ENCODE peak calls at places on chromosomes 16 and 17, in eight cellular contexts. One of them, this sample, is unnamed.
A peak's percentile ranks its signal among the peaks of the same experiment; 100 is the strongest.

GRCh38 chr16:83102336-83102735 is 475.6 kb downstream of the CDH13 start:
- DNase-seq in skeletal muscle cell: no peak
- DNase-seq in sigmoid colon: no peak
- DNase-seq in WTC11: no peak
- DNase-seq in activated CD4-positive, alpha-beta memory T cell treated with anti-CD3 and anti-CD28 coated beads for 36 hours: no peak
- DNase-seq in globus pallidus: no peak
- DNase-seq in left ventricle myocardium inferior: no peak
- DNase-seq in activated CD8-positive, alpha-beta T cell treated with anti-CD3 and anti-CD28 coated beads for 36 hours: no peak
- DNase-seq in this sample: no peak

GRCh38 chr16:69366431-69366830 is 14.8 kb upstream of the TMED6 start:
- DNase-seq in WTC11: no peak
- DNase-seq in activated CD4-positive, alpha-beta memory T cell treated with anti-CD3 and anti-CD28 coated beads for 36 hours: peak; percentile 71
- DNase-seq in skeletal muscle cell: no peak
- DNase-seq in left ventricle myocardium inferior: no peak
- DNase-seq in activated CD8-positive, alpha-beta T cell treated with anti-CD3 and anti-CD28 coated beads for 36 hours: no peak
- DNase-seq in sigmoid colon: no peak
- DNase-seq in globus pallidus: no peak
- DNase-seq in this sample: no peak

GRCh38 chr16:8717469-8717868 is 43.1 kb downstream of the ABAT start:
- DNase-seq in globus pallidus: no peak
- DNase-seq in sigmoid colon: no peak
- DNase-seq in left ventricle myocardium inferior: no peak
- DNase-seq in activated CD4-positive, alpha-beta memory T cell treated with anti-CD3 and anti-CD28 coated beads for 36 hours: no peak
- DNase-seq in skeletal muscle cell: no peak
- DNase-seq in activated CD8-positive, alpha-beta T cell treated with anti-CD3 and anti-CD28 coated beads for 36 hours: no peak
- DNase-seq in WTC11: no peak
- DNase-seq in this sample: no peak

GRCh38 chr16:78950768-78951167 is 649.8 kb downstream of the MAF start:
- DNase-seq in activated CD8-positive, alpha-beta T cell treated with anti-CD3 and anti-CD28 coated beads for 36 hours: no peak
- DNase-seq in left ventricle myocardium inferior: no peak
- DNase-seq in skeletal muscle cell: no peak
- DNase-seq in activated CD4-positive, alpha-beta memory T cell treated with anti-CD3 and anti-CD28 coated beads for 36 hours: no peak
- DNase-seq in WTC11: no peak
- DNase-seq in sigmoid colon: no peak
- DNase-seq in globus pallidus: no peak
- DNase-seq in this sample: no peak

GRCh38 chr17:43832976-43833829 is at the start of gene MPP3:
- DNase-seq in skeletal muscle cell: peak; percentile 16
- DNase-seq in activated CD4-positive, alpha-beta memory T cell treated with anti-CD3 and anti-CD28 coated beads for 36 hours: peak; percentile 41
- DNase-seq in left ventricle myocardium inferior: peak; percentile 76
- DNase-seq in sigmoid colon: peak; percentile 78
- DNase-seq in globus pallidus: peak; percentile 64
- DNase-seq in activated CD8-positive, alpha-beta T cell treated with anti-CD3 and anti-CD28 coated beads for 36 hours: peak; percentile 32
- DNase-seq in WTC11: peak; percentile 53
- DNase-seq in this sample: peak; percentile 72

GRCh38 chr17:63095459-63095858 is 129.4 kb downstream of the TANC2 start:
- DNase-seq in skeletal muscle cell: no peak
- DNase-seq in activated CD8-positive, alpha-beta T cell treated with anti-CD3 and anti-CD28 coated beads for 36 hours: no peak
- DNase-seq in sigmoid colon: no peak
- DNase-seq in globus pallidus: no peak
- DNase-seq in activated CD4-positive, alpha-beta memory T cell treated with anti-CD3 and anti-CD28 coated beads for 36 hours: no peak
- DNase-seq in WTC11: no peak
- DNase-seq in left ventricle myocardium inferior: no peak
- DNase-seq in this sample: no peak

GRCh38 chr16:87836346-87836843 is 32.9 kb downstream of the SLC7A5 start:
- DNase-seq in skeletal muscle cell: no peak
- DNase-seq in activated CD8-positive, alpha-beta T cell treated with anti-CD3 and anti-CD28 coated beads for 36 hours: no peak
- DNase-seq in left ventricle myocardium inferior: no peak
- DNase-seq in globus pallidus: no peak
- DNase-seq in sigmoid colon: no peak
- DNase-seq in activated CD4-positive, alpha-beta memory T cell treated with anti-CD3 and anti-CD28 coated beads for 36 hours: no peak
- DNase-seq in WTC11: no peak
- DNase-seq in this sample: no peak

GRCh38 chr17:44235583-44235936 is 16.1 kb upstream of the UBTF start:
- DNase-seq in activated CD4-positive, alpha-beta memory T cell treated with anti-CD3 and anti-CD28 coated beads for 36 hours: no peak
- DNase-seq in skeletal muscle cell: no peak
- DNase-seq in activated CD8-positive, alpha-beta T cell treated with anti-CD3 and anti-CD28 coated beads for 36 hours: no peak
- DNase-seq in left ventricle myocardium inferior: no peak
- DNase-seq in sigmoid colon: no peak
- DNase-seq in globus pallidus: no peak
- DNase-seq in WTC11: no peak
- DNase-seq in this sample: no peak

GRCh38 chr16:48497932-48498760 is 111.8 kb downstream of the N4BP1 start:
- DNase-seq in activated CD8-positive, alpha-beta T cell treated with anti-CD3 and anti-CD28 coated beads for 36 hours: no peak
- DNase-seq in activated CD4-positive, alpha-beta memory T cell treated with anti-CD3 and anti-CD28 coated beads for 36 hours: no peak
- DNase-seq in left ventricle myocardium inferior: no peak
- DNase-seq in globus pallidus: no peak
- DNase-seq in WTC11: no peak
- DNase-seq in sigmoid colon: no peak
- DNase-seq in skeletal muscle cell: no peak
- DNase-seq in this sample: peak; percentile 30

GRCh38 chr16:23532448-23532847 is 22.2 kb upstream of the GGA2 start:
- DNase-seq in activated CD8-positive, alpha-beta T cell treated with anti-CD3 and anti-CD28 coated beads for 36 hours: no peak
- DNase-seq in WTC11: no peak
- DNase-seq in skeletal muscle cell: no peak
- DNase-seq in activated CD4-positive, alpha-beta memory T cell treated with anti-CD3 and anti-CD28 coated beads for 36 hours: no peak
- DNase-seq in globus pallidus: no peak
- DNase-seq in left ventricle myocardium inferior: no peak
- DNase-seq in sigmoid colon: no peak
- DNase-seq in this sample: no peak

GRCh38 chr17:35865412-35866355 is 3.0 kb downstream of the HEATR9 start:
- DNase-seq in globus pallidus: no peak
- DNase-seq in WTC11: no peak
- DNase-seq in activated CD8-positive, alpha-beta T cell treated with anti-CD3 and anti-CD28 coated beads for 36 hours: no peak
- DNase-seq in skeletal muscle cell: no peak
- DNase-seq in sigmoid colon: no peak
- DNase-seq in activated CD4-positive, alpha-beta memory T cell treated with anti-CD3 and anti-CD28 coated beads for 36 hours: no peak
- DNase-seq in left ventricle myocardium inferior: no peak
- DNase-seq in this sample: no peak

GRCh38 chr16:4680673-4681470 is 12.5 kb upstream of the NUDT16L1 start:
- DNase-seq in left ventricle myocardium inferior: peak; percentile 78
- DNase-seq in skeletal muscle cell: no peak
- DNase-seq in globus pallidus: no peak
- DNase-seq in sigmoid colon: no peak
- DNase-seq in activated CD8-positive, alpha-beta T cell treated with anti-CD3 and anti-CD28 coated beads for 36 hours: no peak
- DNase-seq in activated CD4-positive, alpha-beta memory T cell treated with anti-CD3 and anti-CD28 coated beads for 36 hours: no peak
- DNase-seq in WTC11: no peak
- DNase-seq in this sample: no peak

GRCh38 chr17:1532836-1533602 is 16.6 kb upstream of the INPP5K start:
- DNase-seq in WTC11: peak; percentile 75
- DNase-seq in skeletal muscle cell: no peak
- DNase-seq in globus pallidus: no peak
- DNase-seq in activated CD4-positive, alpha-beta memory T cell treated with anti-CD3 and anti-CD28 coated beads for 36 hours: peak; percentile 61
- DNase-seq in left ventricle myocardium inferior: no peak
- DNase-seq in activated CD8-positive, alpha-beta T cell treated with anti-CD3 and anti-CD28 coated beads for 36 hours: peak; percentile 64
- DNase-seq in sigmoid colon: no peak
- DNase-seq in this sample: no peak

GRCh38 chr16:6232060-6232459 is 1100.6 kb upstream of the RBFOX1 start:
- DNase-seq in globus pallidus: no peak
- DNase-seq in activated CD4-positive, alpha-beta memory T cell treated with anti-CD3 and anti-CD28 coated beads for 36 hours: no peak
- DNase-seq in WTC11: no peak
- DNase-seq in activated CD8-positive, alpha-beta T cell treated with anti-CD3 and anti-CD28 coated beads for 36 hours: no peak
- DNase-seq in sigmoid colon: no peak
- DNase-seq in left ventricle myocardium inferior: no peak
- DNase-seq in skeletal muscle cell: no peak
- DNase-seq in this sample: no peak

GRCh38 chr17:80362428-80363119 is 52.4 kb upstream of the ENDOV start:
- DNase-seq in left ventricle myocardium inferior: peak; percentile 37
- DNase-seq in activated CD8-positive, alpha-beta T cell treated with anti-CD3 and anti-CD28 coated beads for 36 hours: no peak
- DNase-seq in skeletal muscle cell: peak; percentile 12
- DNase-seq in globus pallidus: no peak
- DNase-seq in activated CD4-positive, alpha-beta memory T cell treated with anti-CD3 and anti-CD28 coated beads for 36 hours: no peak
- DNase-seq in sigmoid colon: peak; percentile 64
- DNase-seq in WTC11: no peak
- DNase-seq in this sample: peak; percentile 64

GRCh38 chr16:1208239-1208830 is 16.7 kb downstream of the TPSG1 start:
- DNase-seq in globus pallidus: no peak
- DNase-seq in activated CD8-positive, alpha-beta T cell treated with anti-CD3 and anti-CD28 coated beads for 36 hours: peak; percentile 12
- DNase-seq in sigmoid colon: no peak
- DNase-seq in WTC11: no peak
- DNase-seq in skeletal muscle cell: no peak
- DNase-seq in activated CD4-positive, alpha-beta memory T cell treated with anti-CD3 and anti-CD28 coated beads for 36 hours: no peak
- DNase-seq in left ventricle myocardium inferior: no peak
- DNase-seq in this sample: no peak

GRCh38 chr16:57815987-57816745 is 13.9 kb upstream of the KIFC3 start:
- DNase-seq in left ventricle myocardium inferior: peak; percentile 88
- DNase-seq in globus pallidus: peak; percentile 66
- DNase-seq in skeletal muscle cell: peak; percentile 81
- DNase-seq in WTC11: peak; percentile 64
- DNase-seq in sigmoid colon: peak; percentile 96
- DNase-seq in activated CD8-positive, alpha-beta T cell treated with anti-CD3 and anti-CD28 coated beads for 36 hours: peak; percentile 60
- DNase-seq in activated CD4-positive, alpha-beta memory T cell treated with anti-CD3 and anti-CD28 coated beads for 36 hours: peak; percentile 75
- DNase-seq in this sample: peak; percentile 81

GRCh38 chr17:54983260-54983659 is 14.7 kb downstream of the STXBP4 start:
- DNase-seq in skeletal muscle cell: no peak
- DNase-seq in activated CD8-positive, alpha-beta T cell treated with anti-CD3 and anti-CD28 coated beads for 36 hours: no peak
- DNase-seq in WTC11: no peak
- DNase-seq in globus pallidus: no peak
- DNase-seq in left ventricle myocardium inferior: no peak
- DNase-seq in sigmoid colon: no peak
- DNase-seq in activated CD4-positive, alpha-beta memory T cell treated with anti-CD3 and anti-CD28 coated beads for 36 hours: no peak
- DNase-seq in this sample: no peak